ENCODE peak calls at places on chromosomes 5 and 9, in eight cellular contexts. Y, Z, F, B, D, W, P and I are unnamed samples.

GRCh38 chr5:154470172-154470571 is 7.9 kb downstream of the HAND1 start:
- DNase-seq in B (no peak), Y (no peak), P (no peak), F (no peak), W (no peak), Z (no peak), D (no peak), I (no peak)

GRCh38 chr9:34998266-34998665 is 8.7 kb downstream of the DNAJB5 start:
- DNase-seq in W (no peak), D (no peak), Z (no peak), F (no peak), Y (no peak), P (no peak), B (no peak), I (no peak)

GRCh38 chr9:136239963-136240330 is 5.7 kb downstream of the QSOX2 start:
- DNase-seq in P (no peak), B (no peak), F (no peak), W (no peak), D (no peak), Z (peak), Y (no peak), I (no peak)

GRCh38 chr5:134583821-134584220 is 48.8 kb downstream of the SAR1B start:
- DNase-seq in Y (no peak), F (no peak), W (no peak), D (no peak), P (no peak), Z (no peak), B (no peak), I (no peak)

GRCh38 chr9:15975101-15975778 is 422.4 kb downstream of the CCDC171 start:
- DNase-seq in D (no peak), P (no peak), B (no peak), W (no peak), F (no peak), Z (no peak), Y (no peak), I (no peak)

GRCh38 chr9:76773051-76773450 is 8.8 kb downstream of the PCA3 start:
- DNase-seq in B (no peak), Y (no peak), W (no peak), D (peak), Z (no peak), P (no peak), F (no peak), I (no peak)

GRCh38 chr5:144206136-144206535 is 35.5 kb downstream of the KCTD16 start:
- DNase-seq in B (no peak), Y (no peak), W (no peak), F (no peak), Z (no peak), P (no peak), D (no peak), I (no peak)

GRCh38 chr5:139710370-139711066 is 62.4 kb downstream of the CXXC5 start:
- DNase-seq in Z (peak), P (no peak), B (peak), D (peak), W (peak), Y (no peak), F (peak), I (peak)

GRCh38 chr5:50302815-50303490 is 138.1 kb downstream of the EMB start:
- DNase-seq in Y (no peak), Z (no peak), B (no peak), P (no peak), W (peak), D (no peak), F (no peak), I (no peak)

GRCh38 chr5:82467006-82467561 is 188.9 kb upstream of the RPS23 start:
- DNase-seq in W (peak), F (no peak), D (peak), P (no peak), B (peak), Y (peak), Z (no peak), I (no peak)
- H3K4me3 ChIP-seq in W (no peak), F (no peak), D (no peak), P (no peak), B (no peak), Y (peak), Z (no peak), I (no peak)

GRCh38 chr9:88174324-88174723 is 36.0 kb upstream of the SPATA31C2 start:
- DNase-seq in F (no peak), Y (no peak), D (no peak), B (no peak), W (no peak), Z (no peak), P (no peak), I (no peak)

GRCh38 chr9:88168564-88168963 is 30.3 kb upstream of the SPATA31C2 start:
- DNase-seq in B (no peak), P (no peak), D (no peak), Z (no peak), Y (no peak), F (no peak), W (no peak), I (no peak)

GRCh38 chr9:88177343-88177742 is 39.1 kb upstream of the SPATA31C2 start:
- DNase-seq in P (no peak), D (no peak), F (no peak), W (no peak), Y (no peak), Z (no peak), B (no peak), I (no peak)

GRCh38 chr9:88169700-88170099 is 31.4 kb upstream of the SPATA31C2 start:
- DNase-seq in W (no peak), B (no peak), Y (no peak), P (no peak), D (no peak), Z (no peak), F (no peak), I (no peak)

GRCh38 chr9:88173378-88173999 is 35.2 kb upstream of the SPATA31C2 start:
- DNase-seq in P (no peak), Y (peak), B (no peak), W (peak), D (peak), F (peak), Z (peak), I (peak)
- TF ChIP-seq CTCF in P (peak), Y (peak), B (no peak), W (peak), D (peak), F (peak), Z (peak), I (peak)

DNA sequence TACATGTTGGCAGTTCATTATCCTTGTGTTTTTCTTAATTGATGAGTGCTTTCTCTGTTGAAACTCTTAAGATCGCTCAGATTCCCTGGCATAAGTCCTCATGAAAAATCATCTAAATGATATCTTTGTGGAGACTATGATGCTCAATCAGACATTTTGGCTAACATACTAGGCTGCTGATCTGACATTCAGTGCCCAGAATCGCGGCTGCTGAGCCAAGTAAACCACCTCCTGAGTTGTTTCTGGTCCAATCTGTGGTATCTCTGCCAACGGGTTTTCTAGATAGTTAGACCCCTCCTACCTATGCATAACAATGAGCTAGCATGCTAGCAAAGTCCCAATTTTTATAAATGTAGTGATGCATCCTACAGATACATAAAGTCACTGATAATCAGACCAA is 990.3 kb upstream of the C9orf72 start:
- DNase-seq in F (no peak), W (no peak), P (no peak), D (no peak), Z (no peak), Y (no peak), B (no peak), I (no peak)
- H3K4me3 ChIP-seq in F (no peak), W (no peak), P (no peak), D (no peak), Z (no peak), Y (no peak), B (no peak), I (no peak)

GRCh38 chr5:78634634-78635033 is 13.9 kb downstream of the LHFPL2 start:
- DNase-seq in F (no peak), P (no peak), Y (no peak), W (no peak), Z (no peak), D (peak), B (no peak), I (peak)
- TF ChIP-seq CTCF in F (peak), P (no peak), Y (peak), W (peak), Z (no peak), D (no peak), B (no peak), I (peak)

GRCh38 chr5:1251678-1252580 is 26.7 kb downstream of the SLC6A18 start:
- DNase-seq in F (no peak), W (no peak), B (no peak), P (no peak), Y (no peak), Z (peak), D (no peak), I (no peak)

GRCh38 chr5:1252681-1253080 is 27.5 kb downstream of the SLC6A18 start:
- DNase-seq in D (no peak), Y (no peak), Z (no peak), P (no peak), W (no peak), B (no peak), F (no peak), I (no peak)

GRCh38 chr5:1247811-1248210 is 22.6 kb downstream of the SLC6A18 start:
- DNase-seq in Z (no peak), D (no peak), W (no peak), P (no peak), F (no peak), B (no peak), Y (no peak), I (no peak)

GRCh38 chr5:1246711-1247431 is 21.7 kb downstream of the SLC6A18 start:
- DNase-seq in D (no peak), F (peak), Y (no peak), Z (peak), P (peak), W (peak), B (no peak), I (peak)

DNA sequence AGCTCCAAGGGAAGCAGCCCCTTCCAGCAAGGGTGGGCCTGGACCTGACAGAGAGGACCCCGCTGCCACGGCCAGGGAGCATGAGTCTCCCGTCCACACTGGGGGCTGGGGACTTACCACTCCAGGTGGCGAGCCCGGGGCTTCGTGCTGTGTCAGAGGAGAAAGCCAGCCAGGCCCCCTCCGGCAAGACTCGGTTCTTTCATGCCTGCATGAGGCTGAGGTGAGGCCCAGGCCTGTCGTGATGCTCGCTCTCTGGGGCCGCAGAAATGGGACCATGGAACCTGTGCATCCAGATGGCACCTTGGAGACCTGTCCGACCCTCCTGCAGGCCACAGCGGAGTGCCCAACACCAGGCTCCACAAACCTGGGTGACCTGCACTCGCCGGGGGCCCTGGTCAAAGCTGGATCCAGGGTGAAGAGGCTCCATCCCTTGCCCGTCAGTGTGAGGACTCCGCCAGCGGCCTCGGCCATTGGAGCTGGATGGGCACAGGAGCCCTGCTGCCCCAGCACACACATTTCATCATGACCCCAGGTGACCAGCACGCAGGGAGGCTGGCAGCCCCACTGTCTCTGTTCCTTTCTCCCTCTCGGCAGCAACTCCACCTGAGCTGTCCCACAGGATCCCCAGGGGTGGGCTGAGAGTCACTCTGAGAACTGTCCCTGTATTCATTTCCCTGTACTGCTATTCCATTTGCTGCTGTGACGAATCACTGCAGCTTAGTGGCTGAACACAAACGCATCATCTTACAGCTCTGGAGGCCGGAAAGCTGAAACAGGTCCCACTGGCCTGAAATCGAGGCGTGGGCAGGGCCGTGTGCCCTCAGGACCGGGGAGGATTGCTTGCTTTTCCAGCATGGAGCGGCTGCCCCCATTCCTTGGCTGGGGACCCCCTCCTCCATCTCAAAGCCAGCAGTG is 24.4 kb downstream of the SLC6A18 start:
- DNase-seq in Y (no peak), D (no peak), F (no peak), W (no peak), P (no peak), Z (no peak), B (no peak), I (no peak)
- H3K4me3 ChIP-seq in Y (no peak), D (no peak), F (no peak), W (no peak), P (no peak), Z (no peak), B (no peak), I (no peak)